ENCODE peak calls at places on chromosomes 5 and 9, in seven cellular contexts. T is HCT116, Z is endothelial cell of umbilical vein, D is fibroblast of lung, Q is neuronal stem cell, P is HepG2, V is IMR-90. F is an unnamed sample.

GRCh38 chr9:73893230-73893629 is 603.9 kb upstream of the RORB start:
- DNase-seq in T (no peak), Z (no peak), D (no peak), Q (no peak), P (no peak), V (no peak), F (no peak)

GRCh38 chr5:36734422-36734821 is 128.0 kb downstream of the SLC1A3 start:
- DNase-seq in T (no peak), Z (no peak), D (peak; percentile 54), Q (no peak), P (peak; percentile 12), V (peak; percentile 36), F (peak; percentile 60)

GRCh38 chr9:13607746-13608445 is 328.4 kb upstream of the MPDZ start:
- DNase-seq in T (no peak), Z (peak; percentile 27), D (no peak), Q (peak; percentile 6), P (no peak), V (no peak), F (peak; percentile 10)

GRCh38 chr9:86732514-86732913 is 214.8 kb downstream of the GAS1 start:
- DNase-seq in T (no peak), Z (no peak), D (peak; percentile 91), Q (no peak), P (no peak), V (peak; percentile 92), F (peak; percentile 94)

GRCh38 chr5:33832904-33833575 is 58.8 kb downstream of the ADAMTS12 start:
- DNase-seq in T (no peak), Z (no peak), D (peak; percentile 42), Q (no peak), P (no peak), V (peak; percentile 63), F (peak; percentile 63)

GRCh38 chr5:155726267-155726666 is 600.7 kb upstream of the SGCD start:
- DNase-seq in T (no peak), Z (no peak), D (peak; percentile 1), Q (peak; percentile 62), P (no peak), V (peak; percentile 4), F (peak; percentile 53)

GRCh38 chr9:82170871-82171270 is 182.3 kb downstream of the SPATA31D1 start:
- DNase-seq in T (no peak), Z (no peak), D (peak; percentile 18), Q (no peak), P (no peak), V (no peak), F (peak; percentile 23)

GRCh38 chr5:86665984-86666760 is 48.4 kb downstream of the COX7C start:
- DNase-seq in T (no peak), Z (no peak), D (no peak), Q (no peak), P (no peak), V (no peak), F (no peak)

GRCh38 chr9:131804826-131805225 is 65.0 kb upstream of the RAPGEF1 start:
- DNase-seq in T (no peak), Z (no peak), D (no peak), Q (no peak), P (no peak), V (no peak), F (no peak)

GRCh38 chr9:135227641-135228251 is 140.3 kb downstream of the OLFM1 start:
- DNase-seq in T (no peak), Z (no peak), D (no peak), Q (no peak), P (no peak), V (no peak), F (no peak)

GRCh38 chr5:76406567-76407155 is 3.6 kb downstream of the IQGAP2 start:
- DNase-seq in T (no peak), Z (no peak), D (no peak), Q (no peak), P (no peak), V (no peak), F (no peak)

GRCh38 chr5:90308787-90309585 is 100.6 kb downstream of the CETN3 start:
- DNase-seq in T (no peak), Z (no peak), D (no peak), Q (no peak), P (peak; percentile 44), V (no peak), F (no peak)

GRCh38 chr5:52673495-52673894 is 114.2 kb upstream of the ITGA1 start:
- DNase-seq in T (no peak), Z (no peak), D (no peak), Q (no peak), P (no peak), V (no peak), F (no peak)

GRCh38 chr5:127227881-127228280 is 62.7 kb upstream of the MEGF10 start:
- DNase-seq in T (no peak), Z (no peak), D (peak; percentile 24), Q (no peak), P (no peak), V (peak; percentile 7), F (peak; percentile 34)

GRCh38 chr5:151031554-151031953 is 11.2 kb downstream of the GPX3 start:
- DNase-seq in T (no peak), Z (no peak), D (no peak), Q (no peak), P (no peak), V (no peak), F (no peak)

GRCh38 chr5:138708761-138709160 is 44.5 kb upstream of the CTNNA1 start:
- DNase-seq in T (no peak), Z (no peak), D (no peak), Q (no peak), P (no peak), V (no peak), F (no peak)

GRCh38 chr9:126699401-126699851 is 85.7 kb downstream of the LMX1B start:
- DNase-seq in T (no peak), Z (no peak), D (no peak), Q (no peak), P (no peak), V (no peak), F (no peak)

GRCh38 chr9:91711755-91712591 is 238.1 kb downstream of the ROR2 start:
- DNase-seq in T (no peak), Z (no peak), D (no peak), Q (no peak), P (no peak), V (peak; percentile 37), F (peak; percentile 39)

GRCh38 chr9:94603259-94603776 is 9.7 kb upstream of the FBP2 start:
- DNase-seq in T (peak; percentile 62), Z (peak; percentile 53), D (peak; percentile 79), Q (peak; percentile 75), P (peak; percentile 62), V (peak; percentile 61), F (peak; percentile 71)

GRCh38 chr5:14560091-14560595 is 21.4 kb upstream of the OTULINL start:
- DNase-seq in T (no peak), Z (no peak), D (no peak), Q (no peak), P (no peak), V (no peak), F (no peak)

GRCh38 chr9:127159949-127160610 is 37.6 kb upstream of the ANGPTL2 start:
- DNase-seq in T (no peak), Z (no peak), D (no peak), Q (no peak), P (no peak), V (no peak), F (peak; percentile 16)

GRCh38 chr5:148729182-148729581 is 74.9 kb upstream of the HTR4 start:
- DNase-seq in T (no peak), Z (peak; percentile 28), D (no peak), Q (no peak), P (no peak), V (no peak), F (peak; percentile 20)

GRCh38 chr9:35748858-35749514 is at the start of the genes GBA2 and RGP1:
- DNase-seq in T (peak; percentile 42), Z (peak; percentile 75), D (peak; percentile 69), Q (peak; percentile 67), P (peak; percentile 77), V (peak; percentile 43), F (peak; percentile 87)

GRCh38 chr5:34622046-34622435 is 34.1 kb upstream of the RAI14 start:
- DNase-seq in T (no peak), Z (no peak), D (peak; percentile 45), Q (no peak), P (no peak), V (peak; percentile 36), F (peak; percentile 63)

GRCh38 chr5:167783145-167783817 is 508.2 kb upstream of the WWC1 start:
- DNase-seq in T (no peak), Z (no peak), D (peak; percentile 25), Q (no peak), P (no peak), V (no peak), F (no peak)

DNA sequence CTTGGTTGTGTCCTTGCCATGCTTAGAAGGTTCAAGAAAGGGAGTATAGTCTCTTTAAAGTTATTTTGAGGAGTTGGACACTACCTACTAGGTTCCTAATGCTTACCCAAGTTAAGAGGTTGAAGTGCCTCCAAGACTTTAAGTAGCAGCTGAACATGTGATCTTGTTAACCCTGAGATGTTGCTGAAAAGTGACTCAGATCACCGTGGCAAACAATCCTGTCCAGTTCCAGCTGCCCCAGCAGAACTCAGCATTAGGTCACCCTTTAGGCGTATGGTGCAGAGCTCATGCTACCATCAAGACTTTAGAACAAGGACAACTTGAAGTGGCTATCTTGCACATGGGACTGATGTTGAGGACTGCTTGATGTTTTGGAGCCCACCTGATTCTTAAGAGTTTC is 22.5 kb downstream of the ZNF462 start:
- DNase-seq in T (no peak), Z (no peak), D (peak; percentile 85), Q (no peak), P (no peak), V (peak; percentile 95), F (peak; percentile 88)
- H2AFZ ChIP-seq in T (no peak overlapping the region), Z (no peak overlapping the region), D (no peak overlapping the region), Q (no peak overlapping the region), P (no peak overlapping the region), V (no peak overlapping the region), F (no peak overlapping the region)

GRCh38 chr5:57736716-57737115 is 254.1 kb upstream of the ACTBL2 start:
- DNase-seq in T (no peak), Z (peak; percentile 5), D (no peak), Q (no peak), P (no peak), V (no peak), F (peak; percentile 19)
- H3K9ac ChIP-seq in T (peak overlapping the region; percentile 55), Z (no peak overlapping the region), D (no peak overlapping the region), Q (no peak overlapping the region), P (no peak overlapping the region), V (peak overlapping the region; percentile 11), F (peak overlapping the region; percentile 34)

DNA sequence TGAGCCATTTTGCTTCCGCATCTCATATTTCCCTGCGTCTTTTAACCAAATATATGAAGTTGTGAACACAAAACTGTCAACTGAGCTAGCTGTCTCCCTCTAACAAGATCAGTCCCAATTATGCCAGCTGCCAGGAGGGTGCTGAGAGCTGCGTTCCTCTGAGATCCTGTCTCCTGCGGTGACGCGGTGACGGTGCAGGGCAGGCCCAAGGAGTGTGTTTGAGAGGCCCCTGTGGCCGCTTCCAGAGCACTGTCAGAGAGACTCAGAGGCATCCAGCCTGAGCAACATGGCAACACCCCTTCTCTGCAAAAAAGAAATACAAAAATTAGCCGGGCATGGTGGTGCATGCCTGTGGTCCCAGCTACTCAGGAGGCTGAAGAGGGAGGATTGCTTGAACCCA is 126.3 kb upstream of the FOXD4L5 start:
- DNase-seq in T (no peak), Z (no peak), D (no peak), Q (no peak), P (no peak), V (no peak), F (no peak)
- H3K9me3 ChIP-seq in T (no peaks in the 10 kb centered on the region), Z (peaks cover 11% of the 10 kb centered on the region), D (no peaks in the 10 kb centered on the region), Q (peaks cover 5% of the 10 kb centered on the region), P (no peaks in the 10 kb centered on the region), V (peaks cover 15% of the 10 kb centered on the region), F (no peaks in the 10 kb centered on the region)

DNA sequence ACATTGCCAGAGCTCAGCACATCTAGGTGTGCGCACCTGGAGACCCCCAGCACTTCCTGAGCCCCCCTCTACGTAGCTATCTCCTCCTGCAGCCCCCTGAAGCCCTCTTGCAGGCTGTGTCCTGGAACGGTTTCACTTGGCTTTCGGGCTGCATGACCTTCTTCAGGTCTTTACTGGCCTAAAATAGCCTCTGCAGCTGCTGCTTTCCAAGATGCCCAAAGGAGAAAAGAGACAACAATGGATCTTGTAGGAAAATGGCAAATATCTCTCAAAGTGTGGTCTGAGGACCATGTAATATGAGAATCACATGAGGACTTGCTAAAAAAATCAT is 6.6 kb upstream of the ERMP1 start:
- DNase-seq in T (no peak), Z (no peak), D (no peak), Q (no peak), P (no peak), V (no peak), F (no peak)
- H2AFZ ChIP-seq in T (peak overlapping the region; percentile 55), Z (peak overlapping the region; percentile 52), D (no peak overlapping the region), Q (no peak overlapping the region), P (no peak overlapping the region), V (no peak overlapping the region), F (no peak overlapping the region)